ENCODE peak calls at places on chromosome 19, in four cellular contexts. Q is endodermal cell, I is upper lobe of right lung, V is B cell. P is an unnamed sample.

GRCh38 chr19:51784922-51785690 is 9.9 kb upstream of the FPR3 start:
- DNase-seq in I (peak), V (no peak), Q (no peak), P (no peak)

GRCh38 chr19:2820112-2820702 is 539 bp downstream of the ZNF554 start:
- DNase-seq in Q (peak), V (no peak), I (no peak), P (peak)

GRCh38 chr19:41871573-41872383 is 5.3 kb upstream of the CD79A start:
- DNase-seq in Q (peak), V (peak), I (no peak), P (peak)

GRCh38 chr19:47444388-47444821 is 25.1 kb upstream of the MEIS3 start:
- DNase-seq in I (no peak), Q (peak), V (no peak), P (no peak)

GRCh38 chr19:35141627-35142401 is 1.2 kb upstream of the FXYD7 start:
- DNase-seq in I (no peak), V (peak), Q (peak), P (no peak)

GRCh38 chr19:52646571-52647222 is 8.5 kb upstream of the ZNF83 start:
- DNase-seq in V (no peak), I (no peak), Q (no peak), P (no peak)

GRCh38 chr19:3369337-3370213 is 3.2 kb downstream of the NFIC start:
- DNase-seq in I (peak), Q (peak), V (no peak), P (peak)

GRCh38 chr19:4519521-4520277 is 1.4 kb upstream of the PLIN4 start:
- DNase-seq in V (no peak), Q (no peak), I (no peak), P (no peak)

GRCh38 chr19:34173145-34173956 is 1.0 kb downstream of the LSM14A start:
- DNase-seq in I (no peak), Q (peak), V (no peak), P (no peak)

GRCh38 chr19:34662919-34663318 is 14.0 kb downstream of the SCGB2B2 start:
- DNase-seq in I (no peak), V (peak), Q (peak), P (peak)

GRCh38 chr19:46818812-46819211 is 30.4 kb upstream of the SLC1A5 start:
- DNase-seq in V (no peak), Q (peak), I (no peak), P (no peak)

GRCh38 chr19:6110360-6110977 is at the start of gene RFX2:
- DNase-seq in I (peak), V (peak), Q (peak), P (peak)

GRCh38 chr19:44848036-44848804 is 2.1 kb downstream of the NECTIN2 start:
- DNase-seq in V (peak), I (no peak), Q (peak), P (no peak)

GRCh38 chr19:16457195-16457953 is 14.4 kb downstream of the EPS15L1 start:
- DNase-seq in V (no peak), I (no peak), Q (peak), P (peak)

GRCh38 chr19:45773384-45773783 is 4.3 kb upstream of the SIX5 start:
- DNase-seq in V (no peak), I (no peak), Q (no peak), P (no peak)

GRCh38 chr19:50315773-50316448 is 13.3 kb downstream of the KCNC3 start:
- DNase-seq in V (peak), I (no peak), Q (peak), P (peak)

GRCh38 chr19:41501854-41502253 is 58.9 kb downstream of the ERICH4 start:
- DNase-seq in V (no peak), I (no peak), Q (peak), P (no peak)

GRCh38 chr19:22532388-22533310 is 101.5 kb upstream of the ZNF492 start:
- DNase-seq in I (peak), V (no peak), Q (no peak), P (no peak)

GRCh38 chr19:28020631-28021315 is 1192.2 kb downstream of the UQCRFS1 start:
- DNase-seq in V (no peak), I (no peak), Q (peak), P (no peak)

GRCh38 chr19:43751466-43752220 is 3.1 kb downstream of the SMG9 start:
- DNase-seq in V (no peak), I (no peak), Q (no peak), P (no peak)

GRCh38 chr19:48715276-48715675 is 4.2 kb downstream of the MAMSTR start:
- DNase-seq in V (no peak), Q (peak), I (no peak), P (no peak)

GRCh38 chr19:5889288-5889971 is 14.2 kb downstream of the NDUFA11 start:
- DNase-seq in V (no peak), I (no peak), Q (no peak), P (no peak)

GRCh38 chr19:48613024-48613851 is 1.6 kb downstream of the FAM83E start:
- DNase-seq in I (peak), V (no peak), Q (no peak), P (no peak)

GRCh38 chr19:43290568-43291359 is 21.4 kb upstream of the PSG9 start:
- DNase-seq in I (no peak), V (peak), Q (no peak), P (no peak)

GRCh38 chr19:3783660-3784584 is 2.3 kb downstream of the MATK start:
- DNase-seq in Q (peak), V (no peak), I (peak), P (no peak)

GRCh38 chr19:13604902-13605586 is 98.8 kb upstream of the CACNA1A start:
- DNase-seq in Q (no peak), I (no peak), V (no peak), P (no peak)

GRCh38 chr19:41691268-41691970 is 3.3 kb upstream of the CEACAM7 start:
- DNase-seq in V (peak), I (peak), Q (peak), P (peak)

DNA sequence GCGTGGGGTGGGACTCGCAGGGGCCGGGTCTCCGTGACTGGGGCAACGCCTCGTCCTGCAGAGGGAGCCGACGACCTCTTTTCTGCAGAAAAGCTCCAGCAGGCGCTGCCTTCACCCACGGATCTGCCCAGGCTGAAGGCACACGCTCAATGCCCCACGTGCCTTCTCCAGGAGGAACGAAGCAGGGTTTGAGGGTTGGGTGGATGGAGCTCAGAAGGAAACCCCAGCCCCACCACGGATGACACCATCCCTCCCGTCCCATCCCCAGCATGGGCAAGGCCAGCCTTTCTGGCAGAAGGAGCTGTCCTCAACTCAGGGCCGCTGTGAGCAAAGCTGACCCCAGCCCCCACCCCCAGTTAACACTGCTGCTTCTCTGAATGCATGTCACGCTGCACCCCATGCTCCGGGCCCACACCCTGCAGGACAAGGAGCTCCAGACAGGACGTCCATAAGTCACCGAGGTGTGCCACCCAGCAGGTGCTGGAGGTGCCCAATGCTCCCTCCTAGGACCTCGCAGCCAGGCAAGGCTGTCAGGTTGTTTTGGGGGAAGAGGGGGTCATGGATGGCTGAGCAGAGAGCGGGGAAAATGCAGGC is 7.4 kb downstream of the C19orf25 start:
- DNase-seq in V (no peak), I (no peak), Q (peak), P (no peak)
- TF ChIP-seq CTCF in V (no peak), I (no peak), Q (peak), P (no peak)

DNA sequence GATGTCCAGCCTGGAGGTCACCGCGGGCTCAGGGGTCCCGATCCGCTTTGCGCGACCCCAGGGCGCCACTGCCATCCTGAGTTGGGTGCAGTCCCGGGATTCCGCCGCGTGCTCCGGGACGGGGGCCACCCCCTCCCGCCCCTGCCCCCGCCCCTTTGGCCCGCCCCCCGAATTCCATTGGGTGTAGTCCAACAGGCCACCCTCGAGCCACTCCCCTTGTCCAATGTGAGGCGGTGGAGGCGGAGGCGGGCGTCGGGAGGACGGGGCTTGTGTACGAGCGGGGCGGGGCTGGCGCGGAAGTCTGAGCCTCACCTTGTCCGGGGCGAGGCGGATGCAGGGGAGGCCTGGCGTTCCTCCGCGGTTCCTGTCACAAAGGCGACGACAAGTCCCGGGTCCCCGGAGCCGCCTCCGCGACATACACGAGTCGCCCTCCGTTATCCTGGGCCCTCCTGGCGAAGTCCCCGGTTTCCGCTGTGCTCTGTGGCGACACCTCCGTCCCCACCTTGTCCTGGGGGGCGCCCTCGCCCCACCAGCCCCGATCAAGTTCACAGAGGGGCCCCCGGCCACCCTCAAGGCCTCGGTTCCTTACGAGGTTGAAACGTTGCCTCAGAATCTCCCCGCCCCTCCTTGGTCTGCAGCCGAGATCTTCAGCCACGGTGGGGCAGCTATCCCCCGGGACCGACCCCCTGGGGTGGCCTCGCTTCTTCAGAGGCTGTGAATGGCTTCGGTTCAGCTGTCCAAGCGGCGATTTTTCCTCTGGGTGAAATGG is 1.2 kb downstream of the LDLR start:
- DNase-seq in V (peak), Q (peak), I (peak), P (peak)
- TF ChIP-seq CTCF in V (no peak), Q (peak), I (no peak), P (peak)

GRCh38 chr19:56810260-56810659 is 30.3 kb downstream of the PEG3 start:
- DNase-seq in Q (no peak), V (no peak), I (no peak), P (no peak)

GRCh38 chr19:56808717-56809392 is 31.7 kb downstream of the PEG3 start:
- DNase-seq in V (no peak), I (no peak), Q (no peak), P (no peak)

GRCh38 chr19:56813531-56813930 is 27.0 kb downstream of the PEG3 start:
- DNase-seq in V (no peak), I (no peak), Q (no peak), P (no peak)

GRCh38 chr19:56811480-56811879 is 29.0 kb downstream of the PEG3 start:
- DNase-seq in V (no peak), I (no peak), Q (no peak), P (no peak)

GRCh38 chr19:56814656-56815055 is 25.9 kb downstream of the PEG3 start:
- DNase-seq in I (no peak), V (no peak), Q (no peak), P (no peak)
- TF ChIP-seq CTCF in I (no peak), V (no peak), Q (no peak), P (no peak)

DNA sequence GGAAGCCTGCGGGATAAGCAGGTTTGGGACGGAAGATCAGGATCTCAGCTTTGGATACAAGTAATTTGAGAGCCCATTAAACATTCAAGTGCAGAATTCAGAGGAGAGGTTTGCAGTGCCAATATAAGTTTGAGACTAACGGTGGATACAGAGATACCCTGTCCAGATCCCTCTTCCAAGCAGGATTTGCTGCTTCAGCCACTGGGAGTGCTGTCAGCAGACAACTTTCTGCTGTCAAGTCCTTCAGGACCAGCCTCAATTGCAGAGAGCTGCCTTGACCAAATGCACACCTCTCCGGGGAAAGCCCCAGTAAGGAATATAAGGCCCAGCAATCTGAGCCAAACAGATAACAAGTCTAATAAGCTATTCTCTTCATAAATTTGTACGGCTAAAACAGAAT is 46.1 kb upstream of the ZNF780A start:
- DNase-seq in Q (no peak), V (no peak), I (no peak), P (no peak)
- TF ChIP-seq CTCF in Q (peak), V (no peak), I (no peak), P (no peak)